ENCODE peak calls at places on chromosome 15, in four cellular contexts. One of them, this sample, is unnamed. For H3K4me1 and H3K36me3, the result is how much of the 10 kb centered on the place peaks cover.

GRCh38 chr15:80780416-80781221 is 1.4 kb downstream of the CEMIP start:
- DNase-seq in left ventricle myocardium inferior: peak
- DNase-seq in osteoblast: peak
- DNase-seq in ovary: peak
- DNase-seq in this sample: no peak

GRCh38 chr15:37771462-37771861 is 163.0 kb upstream of the TMCO5A start:
- DNase-seq in left ventricle myocardium inferior: no peak
- DNase-seq in osteoblast: no peak
- DNase-seq in ovary: no peak
- DNase-seq in this sample: no peak

GRCh38 chr15:66803182-66803729 is 101.2 kb downstream of the SMAD6 start:
- DNase-seq in left ventricle myocardium inferior: peak
- DNase-seq in osteoblast: peak
- DNase-seq in ovary: peak
- DNase-seq in this sample: peak

GRCh38 chr15:56524915-56525314 is 60.0 kb upstream of the MNS1 start:
- DNase-seq in left ventricle myocardium inferior: no peak
- DNase-seq in osteoblast: peak
- DNase-seq in ovary: no peak
- DNase-seq in this sample: no peak

GRCh38 chr15:62059818-62060115 is 480 bp downstream of the VPS13C start:
- DNase-seq in left ventricle myocardium inferior: peak
- DNase-seq in osteoblast: peak
- DNase-seq in ovary: no peak
- DNase-seq in this sample: no peak

GRCh38 chr15:74127954-74128784 is 2.2 kb upstream of the ISLR2 start:
- DNase-seq in left ventricle myocardium inferior: no peak
- DNase-seq in osteoblast: peak
- DNase-seq in ovary: peak
- DNase-seq in this sample: no peak

GRCh38 chr15:88664151-88664778 is 25.4 kb downstream of the ISG20 start:
- DNase-seq in left ventricle myocardium inferior: no peak
- DNase-seq in osteoblast: no peak
- DNase-seq in ovary: no peak
- DNase-seq in this sample: peak

GRCh38 chr15:68743256-68743655 is 77.4 kb downstream of the ANP32A start:
- DNase-seq in left ventricle myocardium inferior: no peak
- DNase-seq in osteoblast: no peak
- DNase-seq in ovary: no peak
- DNase-seq in this sample: no peak

GRCh38 chr15:29143909-29144308 is 125.7 kb downstream of the NSMCE3 start:
- DNase-seq in left ventricle myocardium inferior: no peak
- DNase-seq in osteoblast: peak
- DNase-seq in ovary: no peak
- DNase-seq in this sample: no peak

GRCh38 chr15:96293446-96293845 is 37.1 kb upstream of the NR2F2 start:
- DNase-seq in left ventricle myocardium inferior: no peak
- DNase-seq in osteoblast: no peak
- DNase-seq in ovary: no peak
- DNase-seq in this sample: no peak

GRCh38 chr15:76501726-76502125 is 165.2 kb downstream of the ISL2 start:
- DNase-seq in left ventricle myocardium inferior: no peak
- DNase-seq in osteoblast: no peak
- DNase-seq in ovary: no peak
- DNase-seq in this sample: no peak

GRCh38 chr15:29102911-29103824 is 166.5 kb downstream of the NSMCE3 start:
- DNase-seq in left ventricle myocardium inferior: peak
- DNase-seq in osteoblast: peak
- DNase-seq in ovary: no peak
- DNase-seq in this sample: no peak

GRCh38 chr15:77296773-77297337 is 123.0 kb downstream of the PEAK1 start:
- DNase-seq in left ventricle myocardium inferior: no peak
- DNase-seq in osteoblast: peak
- DNase-seq in ovary: no peak
- DNase-seq in this sample: no peak

GRCh38 chr15:101240364-101240763 is 11.5 kb downstream of the CHSY1 start:
- DNase-seq in left ventricle myocardium inferior: no peak
- DNase-seq in osteoblast: no peak
- DNase-seq in ovary: no peak
- DNase-seq in this sample: no peak

GRCh38 chr15:101017935-101018849 is 99.0 kb downstream of the LRRK1 start:
- DNase-seq in left ventricle myocardium inferior: no peak
- DNase-seq in osteoblast: no peak
- DNase-seq in ovary: no peak
- DNase-seq in this sample: peak

GRCh38 chr15:97929456-97930229 is 30.9 kb upstream of the ARRDC4 start:
- DNase-seq in left ventricle myocardium inferior: no peak
- DNase-seq in osteoblast: no peak
- DNase-seq in ovary: no peak
- DNase-seq in this sample: no peak

GRCh38 chr15:91710072-91710471 is 143.4 kb upstream of the SLCO3A1 start:
- DNase-seq in left ventricle myocardium inferior: no peak
- DNase-seq in osteoblast: no peak
- DNase-seq in ovary: no peak
- DNase-seq in this sample: no peak

GRCh38 chr15:77599899-77600298 is 32.8 kb downstream of the LINGO1 start:
- DNase-seq in left ventricle myocardium inferior: peak
- DNase-seq in osteoblast: no peak
- DNase-seq in ovary: no peak
- DNase-seq in this sample: peak

GRCh38 chr15:88803241-88803919 is at the start of gene ACAN:
- DNase-seq in left ventricle myocardium inferior: no peak
- DNase-seq in osteoblast: peak
- DNase-seq in ovary: no peak
- DNase-seq in this sample: no peak

GRCh38 chr15:52031542-52031941 is 12.5 kb downstream of the MAPK6 start:
- DNase-seq in left ventricle myocardium inferior: no peak
- DNase-seq in osteoblast: no peak
- DNase-seq in ovary: no peak
- DNase-seq in this sample: no peak

GRCh38 chr15:52023169-52023922 is 4.3 kb downstream of the MAPK6 start:
- DNase-seq in left ventricle myocardium inferior: no peak
- DNase-seq in osteoblast: no peak
- DNase-seq in ovary: no peak
- DNase-seq in this sample: no peak

GRCh38 chr15:52028431-52029093 is 9.5 kb downstream of the MAPK6 start:
- DNase-seq in left ventricle myocardium inferior: no peak
- DNase-seq in osteoblast: no peak
- DNase-seq in ovary: no peak
- DNase-seq in this sample: no peak
- H3K4me1 ChIP-seq in left ventricle myocardium inferior: under half
- H3K4me1 ChIP-seq in osteoblast: under half
- H3K4me1 ChIP-seq in ovary: under half
- H3K4me1 ChIP-seq in this sample: under half

DNA sequence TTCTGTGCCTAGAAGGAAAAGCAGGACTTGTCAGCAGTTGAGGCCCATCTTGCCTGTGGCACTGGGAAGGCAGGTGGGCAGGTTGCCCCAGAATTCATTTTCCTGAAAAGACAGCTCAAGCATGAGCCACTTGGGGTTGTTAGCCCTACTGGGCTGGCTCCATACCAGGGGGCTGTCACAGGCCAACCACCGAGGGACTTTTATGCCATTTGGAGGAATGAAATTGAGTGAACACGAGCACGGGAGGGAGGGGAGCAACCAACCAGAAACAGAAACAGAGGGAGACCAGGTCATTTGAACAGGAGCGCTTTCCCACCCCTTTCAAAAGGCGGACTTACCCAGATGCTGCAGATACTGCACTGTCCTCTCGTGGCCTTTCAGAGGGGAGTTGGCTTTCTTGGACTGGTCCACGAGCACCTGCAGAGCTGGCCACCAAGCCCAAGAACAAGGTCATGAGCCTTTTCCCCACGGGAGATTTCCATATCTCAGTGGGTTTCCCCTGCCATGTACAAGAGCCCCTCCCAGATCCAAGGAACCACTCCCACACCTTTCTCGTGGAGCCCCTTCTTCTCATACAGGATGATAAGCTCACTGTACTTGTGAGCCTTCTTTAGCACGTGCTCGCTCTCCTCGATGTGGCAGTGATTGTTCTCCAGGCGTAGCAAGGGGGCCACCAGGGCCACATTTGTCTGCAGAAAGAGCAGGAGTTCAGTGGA is 9.9 kb upstream of the PLA2G4F start:
- DNase-seq in left ventricle myocardium inferior: no peak
- DNase-seq in osteoblast: no peak
- DNase-seq in ovary: no peak
- DNase-seq in this sample: peak
- H3K36me3 ChIP-seq in left ventricle myocardium inferior: half or more
- H3K36me3 ChIP-seq in osteoblast: half or more
- H3K36me3 ChIP-seq in ovary: under half
- H3K36me3 ChIP-seq in this sample: half or more

GRCh38 chr15:57563416-57563815 is 28.3 kb upstream of the MYZAP start:
- DNase-seq in left ventricle myocardium inferior: no peak
- DNase-seq in osteoblast: no peak
- DNase-seq in ovary: no peak
- DNase-seq in this sample: no peak

GRCh38 chr15:57562220-57562769 is 29.4 kb upstream of the MYZAP start:
- DNase-seq in left ventricle myocardium inferior: peak
- DNase-seq in osteoblast: no peak
- DNase-seq in ovary: peak
- DNase-seq in this sample: no peak

GRCh38 chr15:57567909-57568308 is 23.8 kb upstream of the MYZAP start:
- DNase-seq in left ventricle myocardium inferior: no peak
- DNase-seq in osteoblast: no peak
- DNase-seq in ovary: no peak
- DNase-seq in this sample: no peak

GRCh38 chr15:57566840-57567239 is 24.9 kb upstream of the MYZAP start:
- DNase-seq in left ventricle myocardium inferior: peak
- DNase-seq in osteoblast: peak
- DNase-seq in ovary: no peak
- DNase-seq in this sample: no peak

GRCh38 chr15:57565326-57565725 is 26.4 kb upstream of the MYZAP start:
- DNase-seq in left ventricle myocardium inferior: no peak
- DNase-seq in osteoblast: no peak
- DNase-seq in ovary: no peak
- DNase-seq in this sample: no peak
- H3K27ac ChIP-seq in left ventricle myocardium inferior: peak
- H3K27ac ChIP-seq in osteoblast: no peak
- H3K27ac ChIP-seq in ovary: no peak
- H3K27ac ChIP-seq in this sample: peak

GRCh38 chr15:25673972-25674371 is 189.2 kb downstream of the ATP10A start:
- DNase-seq in left ventricle myocardium inferior: no peak
- DNase-seq in osteoblast: no peak
- DNase-seq in ovary: no peak
- DNase-seq in this sample: no peak
- H3K4me1 ChIP-seq in left ventricle myocardium inferior: under half
- H3K4me1 ChIP-seq in osteoblast: under half
- H3K4me1 ChIP-seq in ovary: under half
- H3K4me1 ChIP-seq in this sample: under half